ENCODE peak calls at places on chromosome 19, in eight cellular contexts. Y, U, K, W, V, J, Z and O are unnamed samples. For H3K4me1 and H3K36me3, the result is how much of the 10 kb centered on the place peaks cover.

GRCh38 chr19:55080121-55080914 is 4.6 kb downstream of the EPS8L1 start:
- DNase-seq in Y (peak), U (peak), K (no peak), W (no peak), V (peak), J (peak), Z (peak), O (peak)

GRCh38 chr19:56141416-56141992 is 417 bp downstream of the ZNF444 start:
- DNase-seq in Y (no peak), U (peak), K (no peak), W (no peak), V (peak), J (no peak), Z (no peak), O (peak)

GRCh38 chr19:8334458-8335342 is 8.4 kb downstream of the KANK3 start:
- DNase-seq in Y (peak), U (peak), K (no peak), W (no peak), V (no peak), J (no peak), Z (peak), O (no peak)

GRCh38 chr19:19201697-19202630 is 1.2 kb downstream of the NR2C2AP start:
- DNase-seq in Y (no peak), U (no peak), K (no peak), W (no peak), V (no peak), J (no peak), Z (no peak), O (no peak)

GRCh38 chr19:38665950-38666661 is 18.7 kb downstream of the ACTN4 start:
- DNase-seq in Y (peak), U (no peak), K (peak), W (no peak), V (no peak), J (peak), Z (no peak), O (no peak)

GRCh38 chr19:10797541-10798256 is 38.3 kb downstream of the TMED1 start:
- DNase-seq in Y (no peak), U (peak), K (no peak), W (no peak), V (peak), J (no peak), Z (no peak), O (peak)

GRCh38 chr19:8910775-8911414 is 78.7 kb downstream of the MBD3L1 start:
- DNase-seq in Y (no peak), U (no peak), K (no peak), W (no peak), V (no peak), J (no peak), Z (no peak), O (no peak)

GRCh38 chr19:39321832-39322176 is 1.1 kb upstream of the LRFN1 start:
- DNase-seq in Y (no peak), U (no peak), K (no peak), W (no peak), V (no peak), J (no peak), Z (no peak), O (no peak)

GRCh38 chr19:46192990-46193650 is 36.4 kb upstream of the IGFL1 start:
- DNase-seq in Y (peak), U (no peak), K (peak), W (no peak), V (no peak), J (peak), Z (no peak), O (no peak)

GRCh38 chr19:48169974-48170803 is at the start of the genes LIG1 and ZSWIM9:
- DNase-seq in Y (peak), U (peak), K (peak), W (peak), V (peak), J (peak), Z (peak), O (peak)

GRCh38 chr19:35545001-35545854 is at the start of gene TMEM147:
- DNase-seq in Y (peak), U (peak), K (peak), W (peak), V (peak), J (peak), Z (peak), O (peak)

GRCh38 chr19:38263696-38264485 is 482 bp upstream of the SPINT2 start:
- DNase-seq in Y (peak), U (peak), K (no peak), W (no peak), V (peak), J (no peak), Z (peak), O (peak)

GRCh38 chr19:40374084-40374483 is 15.9 kb downstream of the HIPK4 start:
- DNase-seq in Y (no peak), U (no peak), K (no peak), W (no peak), V (no peak), J (no peak), Z (no peak), O (no peak)

GRCh38 chr19:10686661-10687517 is 14.3 kb upstream of the QTRT1 start:
- DNase-seq in Y (peak), U (no peak), K (no peak), W (no peak), V (no peak), J (no peak), Z (no peak), O (no peak)

GRCh38 chr19:28126499-28126898 is 1086.5 kb downstream of the UQCRFS1 start:
- DNase-seq in Y (no peak), U (no peak), K (no peak), W (no peak), V (no peak), J (no peak), Z (no peak), O (no peak)

GRCh38 chr19:17302391-17303166 is 646 bp downstream of the ABHD8 start:
- DNase-seq in Y (no peak), U (no peak), K (no peak), W (no peak), V (peak), J (no peak), Z (no peak), O (no peak)

GRCh38 chr19:48284891-48285290 is 15.0 kb downstream of the ZNF114 start:
- DNase-seq in Y (peak), U (no peak), K (no peak), W (no peak), V (no peak), J (no peak), Z (no peak), O (no peak)

GRCh38 chr19:10086904-10087256 is 763 bp downstream of the SHFL start:
- DNase-seq in Y (no peak), U (no peak), K (no peak), W (no peak), V (peak), J (no peak), Z (no peak), O (peak)

GRCh38 chr19:40267601-40267997 is 17.5 kb downstream of the AKT2 start:
- DNase-seq in Y (no peak), U (no peak), K (no peak), W (no peak), V (no peak), J (no peak), Z (no peak), O (no peak)

GRCh38 chr19:49212302-49212701 is 54.7 kb downstream of the TRPM4 start:
- DNase-seq in Y (no peak), U (peak), K (no peak), W (no peak), V (no peak), J (no peak), Z (no peak), O (no peak)

GRCh38 chr19:32012886-32013635 is 332.3 kb upstream of the ZNF507 start:
- DNase-seq in Y (no peak), U (no peak), K (no peak), W (no peak), V (no peak), J (no peak), Z (no peak), O (no peak)

GRCh38 chr19:35154535-35155406 is at the start of gene FXYD5:
- DNase-seq in Y (peak), U (peak), K (no peak), W (no peak), V (peak), J (peak), Z (peak), O (peak)

GRCh38 chr19:48510421-48511268 is 990 bp downstream of the LMTK3 start:
- DNase-seq in Y (peak), U (peak), K (peak), W (no peak), V (peak), J (peak), Z (peak), O (peak)

GRCh38 chr19:38900816-38901215 is 1.0 kb downstream of the NFKBIB start:
- DNase-seq in Y (no peak), U (no peak), K (no peak), W (no peak), V (no peak), J (no peak), Z (no peak), O (no peak)

GRCh38 chr19:918481-919156 is 1.5 kb downstream of the KISS1R start:
- DNase-seq in Y (no peak), U (no peak), K (no peak), W (no peak), V (no peak), J (no peak), Z (no peak), O (no peak)

GRCh38 chr19:7970716-7971448 is 27.4 kb upstream of the TIMM44 start:
- DNase-seq in Y (peak), U (no peak), K (no peak), W (no peak), V (peak), J (no peak), Z (peak), O (no peak)

GRCh38 chr19:48554385-48555091 is 2.6 kb downstream of the SULT2B1 start:
- DNase-seq in Y (no peak), U (no peak), K (no peak), W (no peak), V (no peak), J (no peak), Z (no peak), O (peak)

GRCh38 chr19:604355-604754 is 14.7 kb downstream of the HCN2 start:
- DNase-seq in Y (no peak), U (no peak), K (no peak), W (no peak), V (peak), J (no peak), Z (no peak), O (no peak)

GRCh38 chr19:45450042-45450380 is 17.8 kb upstream of the FOSB start:
- DNase-seq in Y (no peak), U (no peak), K (no peak), W (no peak), V (peak), J (no peak), Z (no peak), O (peak)

GRCh38 chr19:18789883-18790565 is 1.1 kb downstream of the COMP start:
- DNase-seq in Y (no peak), U (no peak), K (no peak), W (no peak), V (peak), J (peak), Z (no peak), O (no peak)

GRCh38 chr19:10975374-10976036 is 14.7 kb downstream of the SMARCA4 start:
- DNase-seq in Y (peak), U (no peak), K (no peak), W (no peak), V (no peak), J (peak), Z (peak), O (no peak)

GRCh38 chr19:35704218-35704617 is at the start of gene ZBTB32:
- DNase-seq in Y (peak), U (no peak), K (no peak), W (no peak), V (no peak), J (no peak), Z (no peak), O (no peak)

GRCh38 chr19:48837081-48837524 is 812 bp upstream of the HSD17B14 start:
- DNase-seq in Y (peak), U (peak), K (peak), W (no peak), V (peak), J (peak), Z (peak), O (peak)

GRCh38 chr19:41206456-41206855 is 12.6 kb upstream of the AXL start:
- DNase-seq in Y (no peak), U (no peak), K (no peak), W (no peak), V (no peak), J (no peak), Z (no peak), O (no peak)

GRCh38 chr19:50330365-50331078 is 1.3 kb upstream of the KCNC3 start:
- DNase-seq in Y (peak), U (peak), K (peak), W (no peak), V (peak), J (peak), Z (peak), O (peak)
- H3K4me1 ChIP-seq in Y (under half), U (half or more), K (under half), W (under half), V (half or more), J (under half), Z (half or more), O (half or more)

DNA sequence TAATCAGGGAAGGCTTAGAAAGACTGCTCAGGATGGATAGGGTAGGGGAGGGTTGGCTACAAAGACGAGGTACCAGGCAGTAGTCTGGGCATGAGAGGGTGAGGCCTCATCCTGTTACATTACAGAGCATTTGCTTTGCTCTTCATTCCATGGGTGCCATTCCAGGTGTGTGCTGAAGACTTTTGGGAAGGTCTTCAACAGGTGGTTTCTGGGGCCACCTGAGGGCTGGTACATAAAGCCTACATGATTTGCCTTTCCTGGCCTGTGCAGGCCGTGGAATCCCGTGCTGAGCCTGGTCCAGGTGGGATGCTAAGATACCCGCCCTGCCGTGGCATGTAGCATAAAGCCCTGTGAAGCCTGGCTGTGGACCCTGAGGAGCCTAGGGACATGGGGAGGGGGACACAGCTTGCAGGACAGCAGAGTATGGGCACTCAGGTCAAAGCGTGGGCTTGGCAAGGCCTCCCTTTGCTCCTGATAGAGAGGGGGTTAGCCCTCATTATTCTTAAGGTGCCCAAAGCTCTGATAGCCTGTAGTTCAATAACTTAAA is 55.6 kb upstream of the ZNF536 start:
- DNase-seq in Y (no peak), U (no peak), K (no peak), W (no peak), V (no peak), J (no peak), Z (peak), O (no peak)
- H3K36me3 ChIP-seq in Y (under half), U (under half), K (under half), W (under half), V (under half), J (under half), Z (under half), O (under half)

GRCh38 chr19:42249149-42249750 is 5.7 kb downstream of the ERF start:
- DNase-seq in Y (no peak), U (no peak), K (no peak), W (no peak), V (no peak), J (no peak), Z (no peak), O (no peak)

GRCh38 chr19:42250249-42250665 is 4.7 kb downstream of the ERF start:
- DNase-seq in Y (no peak), U (no peak), K (no peak), W (no peak), V (no peak), J (no peak), Z (no peak), O (no peak)

GRCh38 chr19:42249769-42250168 is 5.2 kb downstream of the ERF start:
- DNase-seq in Y (no peak), U (no peak), K (no peak), W (no peak), V (no peak), J (no peak), Z (no peak), O (no peak)

GRCh38 chr19:42251572-42251990 is 3.3 kb downstream of the ERF start:
- DNase-seq in Y (no peak), U (no peak), K (no peak), W (no peak), V (no peak), J (no peak), Z (no peak), O (no peak)

DNA sequence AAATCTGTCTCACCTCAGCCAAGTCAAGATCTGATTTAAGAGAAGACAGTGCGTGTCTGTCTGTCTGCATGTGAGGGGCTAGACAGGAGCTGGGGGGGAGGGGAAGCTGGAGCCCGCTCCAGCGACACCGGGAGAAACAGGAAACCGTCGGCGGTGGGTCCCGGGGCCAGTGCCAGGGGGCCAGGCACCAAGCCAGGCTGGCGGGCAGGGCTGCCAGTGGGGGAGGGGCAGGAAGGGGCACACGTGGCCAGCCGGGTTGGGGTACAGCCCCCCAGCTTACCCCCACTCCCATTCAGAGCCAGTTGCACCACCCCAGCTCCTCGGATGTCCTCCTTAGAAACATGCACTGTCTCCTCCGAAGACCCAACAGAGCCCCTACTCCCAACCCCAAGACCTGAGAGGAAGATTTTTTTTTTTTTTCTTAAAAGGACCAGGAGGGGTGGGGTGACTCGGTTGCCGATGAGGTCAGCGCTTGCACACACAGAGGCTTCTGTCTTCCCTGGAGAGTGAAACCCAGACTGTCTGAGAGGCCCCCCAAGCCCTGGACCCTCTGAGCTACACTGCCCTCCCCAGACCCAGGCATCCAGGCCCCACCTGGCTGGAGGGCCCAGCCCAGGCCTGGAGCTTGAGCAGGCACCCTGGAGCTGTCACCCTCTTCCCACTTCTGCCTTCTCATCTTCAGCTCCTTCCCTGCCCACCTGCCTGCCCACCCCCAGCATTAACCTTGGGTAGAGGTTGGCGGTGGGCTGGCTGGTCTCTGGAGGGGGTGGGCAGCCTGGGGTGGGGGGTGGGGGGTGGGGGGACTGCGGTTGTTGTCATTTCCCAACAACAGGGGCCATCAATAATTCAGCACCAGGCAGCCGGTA is 4.0 kb downstream of the ERF start:
- DNase-seq in Y (peak), U (no peak), K (no peak), W (no peak), V (peak), J (no peak), Z (no peak), O (no peak)
- H3K27ac ChIP-seq in Y (peak), U (no peak), K (peak), W (peak), V (no peak), J (peak), Z (peak), O (no peak)

GRCh38 chr19:3268763-3269162 is 44.3 kb downstream of the CELF5 start:
- DNase-seq in Y (no peak), U (no peak), K (no peak), W (no peak), V (no peak), J (no peak), Z (no peak), O (no peak)

GRCh38 chr19:3268326-3268725 is 43.9 kb downstream of the CELF5 start:
- DNase-seq in Y (no peak), U (no peak), K (no peak), W (no peak), V (no peak), J (no peak), Z (no peak), O (no peak)

GRCh38 chr19:3272532-3272931 is 48.1 kb downstream of the CELF5 start:
- DNase-seq in Y (no peak), U (no peak), K (no peak), W (no peak), V (no peak), J (no peak), Z (no peak), O (no peak)

GRCh38 chr19:3270908-3271307 is 46.4 kb downstream of the CELF5 start:
- DNase-seq in Y (peak), U (peak), K (no peak), W (no peak), V (peak), J (no peak), Z (no peak), O (no peak)

GRCh38 chr19:3269972-3270667 is 45.7 kb downstream of the CELF5 start:
- DNase-seq in Y (no peak), U (no peak), K (no peak), W (no peak), V (no peak), J (no peak), Z (no peak), O (no peak)
- H3K4me1 ChIP-seq in Y (under half), U (under half), K (under half), W (under half), V (under half), J (under half), Z (under half), O (under half)

DNA sequence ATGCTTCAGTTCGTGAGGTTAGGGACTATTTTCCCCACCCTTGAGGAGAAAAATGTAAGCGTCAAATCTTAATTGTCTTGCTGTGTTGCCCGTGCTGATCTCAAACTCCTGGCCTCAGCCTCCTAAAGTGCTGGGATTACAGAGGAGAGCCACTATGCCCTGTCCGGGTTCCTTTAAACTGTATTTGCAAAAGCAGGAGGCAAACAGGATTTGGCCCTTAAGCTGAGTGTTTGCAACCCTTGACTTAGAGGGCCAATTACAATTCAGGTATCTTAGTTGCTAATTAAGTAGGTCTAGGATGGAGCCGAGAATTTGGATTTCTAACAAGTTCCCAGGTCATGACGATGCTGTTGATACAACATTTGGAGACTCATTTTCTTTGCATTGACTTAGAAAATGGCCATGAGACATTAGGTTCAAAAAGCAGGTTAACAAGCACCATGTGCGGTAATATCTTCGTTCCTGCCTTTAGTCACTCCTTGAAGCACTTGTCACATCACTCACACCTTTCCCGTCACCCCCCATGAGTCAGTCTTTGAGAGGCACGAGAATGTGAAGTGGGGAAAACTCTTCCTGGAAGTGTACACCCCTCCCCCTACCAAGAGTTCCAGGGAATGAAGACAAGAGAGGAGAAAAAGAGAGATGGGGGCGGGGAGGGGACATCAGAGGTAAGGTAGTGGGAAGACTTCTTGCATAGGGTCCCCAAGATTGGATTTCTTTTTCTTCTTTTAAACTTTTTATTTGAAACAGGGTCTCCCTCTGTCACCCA is 2.6 kb downstream of the NAPSA start:
- DNase-seq in Y (no peak), U (no peak), K (no peak), W (no peak), V (no peak), J (no peak), Z (no peak), O (no peak)
- H3K36me3 ChIP-seq in Y (under half), U (under half), K (under half), W (under half), V (under half), J (under half), Z (under half), O (under half)

GRCh38 chr19:12695997-12696365 is 450 bp downstream of the FBXW9 start:
- DNase-seq in Y (no peak), U (no peak), K (no peak), W (no peak), V (no peak), J (no peak), Z (no peak), O (no peak)
- H3K27ac ChIP-seq in Y (peak), U (peak), K (peak), W (peak), V (peak), J (peak), Z (no peak), O (peak)